ENCODE peak calls at places on chromosomes 12 and 14, in six cellular contexts. A is transverse colon, P is SK-N-SH, G is AG04449, C is IMR-90, M is AG10803. W is an unnamed sample.

GRCh38 chr14:33435911-33436310 is 497.2 kb downstream of the NPAS3 start:
- DNase-seq in M (peak; percentile 68), A (no peak), P (no peak), C (peak; percentile 4), G (peak; percentile 4), W (peak; percentile 87)

GRCh38 chr12:112133418-112133817 is 8.1 kb downstream of the TRAFD1 start:
- DNase-seq in A (no peak), M (no peak), P (no peak), G (no peak), C (no peak), W (no peak)

GRCh38 chr14:90397401-90398314 is 829 bp downstream of the CALM1 start:
- DNase-seq in P (peak; percentile 86), M (peak; percentile 30), C (peak; percentile 24), A (peak; percentile 66), G (no peak), W (peak; percentile 33)

GRCh38 chr12:62813031-62813829 is 121.7 kb downstream of the PPM1H start:
- DNase-seq in M (peak; percentile 75), P (peak; percentile 63), C (peak; percentile 68), G (no peak), A (peak; percentile 45), W (peak; percentile 70)

GRCh38 chr12:132190012-132190755 is 45.9 kb downstream of the NOC4L start:
- DNase-seq in G (no peak), M (no peak), A (peak; percentile 30), P (no peak), C (no peak), W (no peak)

GRCh38 chr12:27119797-27120196 is 37.4 kb upstream of the C12orf71 start:
- DNase-seq in M (no peak), C (no peak), A (no peak), G (no peak), P (no peak), W (no peak)

GRCh38 chr14:102209224-102209966 is 69.7 kb downstream of the WDR20 start:
- DNase-seq in A (no peak), M (peak; percentile 37), C (peak; percentile 28), G (no peak), P (peak; percentile 67), W (peak; percentile 34)

GRCh38 chr14:72433511-72433910 is 460.4 kb downstream of the DPF3 start:
- DNase-seq in G (no peak), C (peak; percentile 59), M (peak; percentile 14), P (no peak), A (no peak), W (peak; percentile 52)

GRCh38 chr12:67991158-67991557 is 1.9 kb downstream of the IFNG-AS1 start:
- DNase-seq in M (no peak), G (no peak), P (no peak), A (peak; percentile 24), C (no peak), W (no peak)

GRCh38 chr14:45068396-45068795 is 15.5 kb upstream of the PRPF39 start:
- DNase-seq in A (no peak), P (no peak), C (no peak), G (no peak), M (no peak), W (no peak)

GRCh38 chr14:54564799-54565235 is 2.1 kb upstream of the SAMD4A start:
- DNase-seq in C (peak; percentile 87), P (no peak), A (no peak), M (peak; percentile 68), G (no peak), W (peak; percentile 80)

GRCh38 chr14:99391671-99392070 is 89.0 kb downstream of the SETD3 start:
- DNase-seq in G (peak; percentile 33), A (no peak), C (peak; percentile 44), P (no peak), M (peak; percentile 72), W (peak; percentile 10)

GRCh38 chr12:14852880-14853279 is 9.6 kb upstream of the ART4 start:
- DNase-seq in A (no peak), C (no peak), M (no peak), G (no peak), P (no peak), W (no peak)

GRCh38 chr14:51168220-51168613 is 71.8 kb upstream of the TMX1 start:
- DNase-seq in M (no peak), C (no peak), A (no peak), G (no peak), P (no peak), W (no peak)

GRCh38 chr12:109743076-109743910 is 29.7 kb downstream of the FAM222A start:
- DNase-seq in C (no peak), M (no peak), A (no peak), P (peak; percentile 46), G (no peak), W (no peak)

GRCh38 chr14:68397371-68397779 is 395.5 kb downstream of the ZFP36L1 start:
- DNase-seq in A (peak; percentile 74), C (no peak), P (no peak), M (peak; percentile 49), G (no peak), W (no peak)

GRCh38 chr12:109950625-109951024 is 45.5 kb downstream of the GIT2 start:
- DNase-seq in A (no peak), P (no peak), C (no peak), G (no peak), M (no peak), W (no peak)

GRCh38 chr12:124786065-124786964 is 77.3 kb downstream of the SCARB1 start:
- DNase-seq in A (peak; percentile 53), C (peak; percentile 91), P (peak; percentile 98), G (peak; percentile 42), M (peak; percentile 89), W (peak; percentile 89)

GRCh38 chr14:88493392-88494185 is 61.2 kb downstream of the PTPN21 start:
- DNase-seq in M (no peak), P (no peak), C (no peak), A (no peak), G (no peak), W (no peak)

GRCh38 chr14:88490168-88490567 is 64.6 kb downstream of the PTPN21 start:
- DNase-seq in M (no peak), G (no peak), P (no peak), C (no peak), A (no peak), W (no peak)

GRCh38 chr14:88496414-88496813 is 58.4 kb downstream of the PTPN21 start:
- DNase-seq in M (no peak), A (no peak), P (no peak), G (no peak), C (no peak), W (no peak)

GRCh38 chr14:88488897-88489296 is 65.9 kb downstream of the PTPN21 start:
- DNase-seq in C (no peak), P (no peak), G (no peak), M (no peak), A (no peak), W (no peak)

DNA sequence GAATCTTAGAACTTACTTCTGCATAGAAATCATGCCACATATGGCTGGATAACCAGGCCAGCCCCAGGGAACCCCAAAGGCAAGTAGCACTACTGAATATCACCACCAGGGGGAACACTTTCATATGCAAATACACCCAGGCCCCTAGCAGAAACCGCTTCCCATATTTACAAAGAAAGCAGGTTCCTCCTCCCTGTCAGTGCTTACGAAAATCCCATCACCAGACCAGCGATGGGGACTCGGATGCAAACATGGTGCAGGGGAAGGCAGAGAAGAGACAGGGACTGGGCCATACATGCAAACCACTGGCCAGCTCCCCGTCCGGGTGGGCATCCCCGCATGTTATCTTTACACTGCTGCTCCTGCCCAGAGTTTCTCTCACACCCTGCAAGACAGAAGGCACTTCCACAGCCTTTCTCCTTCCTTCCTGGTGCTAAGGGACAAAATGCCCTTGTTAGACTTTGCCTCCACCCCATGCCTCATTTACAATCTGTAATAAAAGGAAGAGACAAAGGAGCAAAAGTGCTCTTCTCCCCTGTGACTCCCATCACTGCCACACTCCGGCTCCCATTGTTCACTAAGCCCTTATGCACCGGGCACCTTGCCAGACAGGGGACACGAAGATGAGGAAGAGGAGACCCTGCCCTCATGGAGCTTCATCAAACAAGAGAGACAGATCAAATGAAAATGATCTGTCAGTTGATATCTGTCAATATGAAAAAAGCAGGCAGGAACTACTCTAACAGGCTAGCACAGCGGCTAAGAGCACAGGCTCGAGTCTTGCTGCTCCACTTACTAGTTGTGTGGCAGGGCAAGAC is 62.3 kb downstream of the PTPN21 start:
- DNase-seq in C (peak; percentile 81), G (peak; percentile 26), M (peak; percentile 78), A (peak; percentile 74), P (peak; percentile 81), W (peak; percentile 80)
- H3K4me3 ChIP-seq in C (no peak overlapping the region), G (no peak overlapping the region), M (no peak overlapping the region), A (no peak overlapping the region), P (no peak overlapping the region), W (no peak overlapping the region)

DNA sequence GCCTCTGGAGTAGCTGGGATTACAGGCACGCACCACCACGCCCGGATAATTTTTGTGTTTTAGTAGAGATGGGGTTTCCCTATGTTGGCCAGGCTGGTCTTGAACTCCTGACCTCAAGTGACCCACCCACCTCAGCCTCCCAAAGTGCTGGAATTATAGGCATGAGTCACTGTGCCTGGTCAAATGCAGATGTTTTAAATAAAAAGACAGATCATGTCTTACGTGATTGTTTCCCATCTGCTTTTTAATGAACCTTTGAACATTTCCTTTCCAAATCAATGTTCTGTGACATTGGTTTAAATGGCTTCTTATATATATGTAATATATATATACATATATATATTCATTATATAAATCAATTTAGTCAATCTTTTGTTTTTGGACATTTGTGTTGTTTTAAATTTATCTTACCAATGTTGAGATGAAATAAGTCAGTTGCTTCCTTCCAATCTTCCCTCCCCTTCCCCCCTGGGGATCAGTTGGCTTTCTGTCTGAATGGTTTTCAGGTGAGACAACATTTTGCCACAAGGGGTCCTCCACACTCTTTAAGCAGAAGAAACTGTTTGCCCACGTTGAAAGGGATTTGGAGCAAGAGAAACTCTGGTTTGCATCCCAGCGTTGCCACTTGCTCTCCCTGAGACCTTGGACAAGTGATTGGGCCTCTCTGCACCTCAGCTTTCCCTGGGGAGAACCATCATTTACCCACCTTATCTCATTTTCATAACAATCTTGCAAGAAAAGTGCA is 47.6 kb upstream of the RBM19 start:
- DNase-seq in C (peak; percentile 37), M (peak; percentile 54), G (no peak), A (no peak), P (peak; percentile 32), W (peak; percentile 73)
- TF ChIP-seq CTCF in C (peak; percentile 36), M (peak; percentile 64), G (no peak), A (no peak), P (peak; percentile 40), W (peak; percentile 42)

GRCh38 chr14:69573841-69574265 is 818 bp downstream of the CCDC177 start:
- DNase-seq in M (no peak), C (no peak), G (no peak), P (no peak), A (no peak), W (no peak)
- H3K4me3 ChIP-seq in M (no peak overlapping the region), C (no peak overlapping the region), G (no peak overlapping the region), P (no peak overlapping the region), A (no peak overlapping the region), W (no peak overlapping the region)

DNA sequence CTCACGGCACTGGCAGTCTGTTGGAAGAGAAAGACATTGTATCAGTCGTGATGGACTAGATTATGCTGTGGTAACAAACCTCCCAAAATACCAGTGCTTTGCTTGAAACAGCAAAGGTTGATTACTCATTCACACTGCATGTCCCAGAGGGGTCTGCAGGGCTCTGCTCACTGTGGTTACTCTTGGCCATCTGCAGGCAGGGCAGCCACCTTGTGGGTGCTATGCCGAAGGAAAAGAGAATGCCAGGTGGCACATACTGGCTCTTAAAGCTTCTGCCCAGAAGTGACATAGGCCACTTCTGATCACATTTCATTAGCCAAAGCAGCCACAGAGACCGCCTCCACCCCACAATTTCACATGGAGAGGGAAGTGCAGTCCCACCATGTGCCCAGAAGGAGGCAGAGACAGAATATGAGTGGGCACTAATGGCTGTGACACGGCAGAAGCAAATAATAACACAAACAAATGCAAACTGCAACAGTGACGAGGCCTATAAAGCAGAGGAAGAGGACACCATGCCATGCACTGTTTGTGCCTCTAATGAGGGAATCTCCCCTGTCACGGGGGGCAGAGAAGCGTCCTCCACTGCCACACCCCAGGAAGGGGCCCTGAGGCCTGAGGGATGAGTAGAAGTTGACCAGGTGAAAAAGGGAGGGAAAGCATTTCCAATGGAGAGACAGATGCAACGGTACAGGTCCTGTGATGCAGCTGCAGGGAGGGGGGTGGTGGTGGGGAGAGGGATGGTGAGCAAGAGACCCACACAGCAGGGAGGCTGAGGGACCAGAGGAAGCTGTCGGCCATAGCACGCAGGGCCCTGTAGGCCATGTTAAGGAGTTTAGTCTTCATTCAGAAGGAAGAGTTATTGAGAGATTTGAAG is 51.7 kb upstream of the KICS2 start:
- DNase-seq in M (no peak), C (no peak), G (no peak), P (peak; percentile 30), A (peak; percentile 8), W (peak; percentile 36)
- TF ChIP-seq CTCF in M (peak; percentile 40), C (peak; percentile 16), G (peak; percentile 14), P (peak; percentile 31), A (no peak), W (peak; percentile 52)